ENCODE peak calls at places on chromosomes 12 and 14, in six cellular contexts. J is GM12892; X is activated naive CD4-positive, alpha-beta T cell; B is endothelial cell; M is NCI-H69; K is cardiac muscle cell. Y is an unnamed sample.

GRCh38 chr12:98698603-98699463 is 53.7 kb downstream of the APAF1 start:
- DNase-seq in K (peak), M (peak), J (peak), B (peak), X (no peak), Y (peak)

GRCh38 chr12:105204916-105205315 is 31.1 kb downstream of the APPL2 start:
- DNase-seq in X (no peak), M (no peak), B (no peak), J (no peak), K (peak), Y (no peak)

GRCh38 chr12:109310247-109311125 is 1.4 kb upstream of the FOXN4 start:
- DNase-seq in B (no peak), J (no peak), X (no peak), M (peak), K (no peak), Y (no peak)

GRCh38 chr14:69491226-69491625 is 6.7 kb downstream of the PLEKHD1 start:
- DNase-seq in B (no peak), J (no peak), M (no peak), K (no peak), X (no peak), Y (no peak)

GRCh38 chr12:46221255-46222128 is 47.4 kb downstream of the SLC38A1 start:
- DNase-seq in M (peak), J (no peak), K (peak), B (no peak), X (no peak), Y (no peak)

GRCh38 chr14:49036991-49037390 is 549.2 kb downstream of the RPS29 start:
- DNase-seq in X (no peak), K (no peak), B (no peak), M (no peak), J (no peak), Y (no peak)

GRCh38 chr12:32471601-32472001 is 72.2 kb downstream of the FGD4 start:
- DNase-seq in X (no peak), K (no peak), B (no peak), M (no peak), J (no peak), Y (no peak)

GRCh38 chr12:98373019-98373554 is 142.3 kb upstream of the TMPO start:
- DNase-seq in X (no peak), J (no peak), M (peak), B (peak), K (peak), Y (peak)

GRCh38 chr14:59632381-59632780 is 55.8 kb upstream of the CCDC175 start:
- DNase-seq in K (peak), B (peak), M (peak), J (no peak), X (no peak), Y (no peak)

GRCh38 chr14:96027356-96028335 is 11.5 kb upstream of the C14orf132 start:
- DNase-seq in X (no peak), K (no peak), J (no peak), B (no peak), M (peak), Y (no peak)

Y was measured in MV-4-11.